ENCODE peak calls at places on chromosomes 3 and 15, in four cellular contexts. One of them, this sample, is unnamed.

GRCh38 chr15:42724276-42724675 is 12.7 kb downstream of the CDAN1 start:
- DNase-seq in tibial artery: no peak
- DNase-seq in natural killer cell: no peak
- DNase-seq in astrocyte of the spinal cord: no peak
- DNase-seq in this sample: no peak

GRCh38 chr15:26355671-26356070 is 417.2 kb downstream of the GABRB3 start:
- DNase-seq in tibial artery: no peak
- DNase-seq in natural killer cell: no peak
- DNase-seq in astrocyte of the spinal cord: no peak
- DNase-seq in this sample: no peak

GRCh38 chr3:18559323-18559972 is 134.3 kb upstream of the SATB1 start:
- DNase-seq in natural killer cell: no peak
- DNase-seq in tibial artery: no peak
- DNase-seq in astrocyte of the spinal cord: peak; percentile 20
- DNase-seq in this sample: peak; percentile 10

GRCh38 chr3:35665390-35666055 is 26.2 kb downstream of the ARPP21 start:
- DNase-seq in astrocyte of the spinal cord: peak; percentile 61
- DNase-seq in natural killer cell: no peak
- DNase-seq in tibial artery: no peak
- DNase-seq in this sample: no peak

GRCh38 chr3:10160925-10161324 is 3.8 kb upstream of the IRAK2 start:
- DNase-seq in natural killer cell: no peak
- DNase-seq in astrocyte of the spinal cord: no peak
- DNase-seq in tibial artery: no peak
- DNase-seq in this sample: no peak

GRCh38 chr3:16357698-16358097 is 92.7 kb downstream of the OXNAD1 start:
- DNase-seq in tibial artery: no peak
- DNase-seq in natural killer cell: no peak
- DNase-seq in astrocyte of the spinal cord: peak; percentile 29
- DNase-seq in this sample: no peak

GRCh38 chr15:90095521-90095959 is 6.7 kb downstream of the IDH2 start:
- DNase-seq in astrocyte of the spinal cord: no peak
- DNase-seq in tibial artery: no peak
- DNase-seq in natural killer cell: no peak
- DNase-seq in this sample: no peak

GRCh38 chr3:38985581-38985980 is 66.2 kb downstream of the SCN11A start:
- DNase-seq in astrocyte of the spinal cord: peak; percentile 64
- DNase-seq in tibial artery: no peak
- DNase-seq in natural killer cell: no peak
- DNase-seq in this sample: no peak

GRCh38 chr15:73323374-73323955 is 45.3 kb downstream of the HCN4 start:
- DNase-seq in astrocyte of the spinal cord: no peak
- DNase-seq in tibial artery: no peak
- DNase-seq in natural killer cell: no peak
- DNase-seq in this sample: no peak

GRCh38 chr3:69385723-69386483 is at the start of gene FRMD4B:
- DNase-seq in astrocyte of the spinal cord: peak; percentile 29
- DNase-seq in tibial artery: peak; percentile 70
- DNase-seq in natural killer cell: peak; percentile 26
- DNase-seq in this sample: peak; percentile 34

GRCh38 chr3:151460774-151461450 is at the start of gene IGSF10:
- DNase-seq in tibial artery: no peak
- DNase-seq in natural killer cell: no peak
- DNase-seq in astrocyte of the spinal cord: no peak
- DNase-seq in this sample: no peak

GRCh38 chr3:4714045-4714444 is 220.9 kb downstream of the ITPR1 start:
- DNase-seq in astrocyte of the spinal cord: no peak
- DNase-seq in natural killer cell: no peak
- DNase-seq in tibial artery: no peak
- DNase-seq in this sample: no peak

GRCh38 chr15:31561156-31561555 is 234.5 kb downstream of the KLF13 start:
- DNase-seq in natural killer cell: no peak
- DNase-seq in tibial artery: no peak
- DNase-seq in astrocyte of the spinal cord: no peak
- DNase-seq in this sample: no peak

GRCh38 chr15:91472316-91472756 is 372.3 kb downstream of the SV2B start:
- DNase-seq in tibial artery: no peak
- DNase-seq in natural killer cell: no peak
- DNase-seq in astrocyte of the spinal cord: no peak
- DNase-seq in this sample: no peak

GRCh38 chr3:89043406-89043947 is 63.9 kb upstream of the EPHA3 start:
- DNase-seq in natural killer cell: no peak
- DNase-seq in astrocyte of the spinal cord: no peak
- DNase-seq in tibial artery: no peak
- DNase-seq in this sample: no peak

GRCh38 chr3:89046661-89047060 is 60.8 kb upstream of the EPHA3 start:
- DNase-seq in natural killer cell: no peak
- DNase-seq in astrocyte of the spinal cord: no peak
- DNase-seq in tibial artery: no peak
- DNase-seq in this sample: no peak

GRCh38 chr3:89049119-89049518 is 58.3 kb upstream of the EPHA3 start:
- DNase-seq in tibial artery: no peak
- DNase-seq in natural killer cell: no peak
- DNase-seq in astrocyte of the spinal cord: no peak
- DNase-seq in this sample: no peak
- TF ChIP-seq CTCF in tibial artery: no peak
- TF ChIP-seq CTCF in natural killer cell: no peak
- TF ChIP-seq CTCF in astrocyte of the spinal cord: peak; percentile 22
- TF ChIP-seq CTCF in this sample: peak; percentile 47

GRCh38 chr3:37554364-37554763 is 307.3 kb upstream of the CTDSPL start:
- DNase-seq in natural killer cell: no peak
- DNase-seq in tibial artery: no peak
- DNase-seq in astrocyte of the spinal cord: no peak
- DNase-seq in this sample: no peak
- TF ChIP-seq CTCF in natural killer cell: no peak
- TF ChIP-seq CTCF in tibial artery: no peak
- TF ChIP-seq CTCF in astrocyte of the spinal cord: no peak
- TF ChIP-seq CTCF in this sample: peak; percentile 19

GRCh38 chr3:71956716-71957115 is 171.8 kb upstream of the PROK2 start:
- DNase-seq in tibial artery: no peak
- DNase-seq in natural killer cell: no peak
- DNase-seq in astrocyte of the spinal cord: no peak
- DNase-seq in this sample: no peak
- TF ChIP-seq CTCF in tibial artery: no peak
- TF ChIP-seq CTCF in natural killer cell: no peak
- TF ChIP-seq CTCF in astrocyte of the spinal cord: no peak
- TF ChIP-seq CTCF in this sample: no peak

DNA sequence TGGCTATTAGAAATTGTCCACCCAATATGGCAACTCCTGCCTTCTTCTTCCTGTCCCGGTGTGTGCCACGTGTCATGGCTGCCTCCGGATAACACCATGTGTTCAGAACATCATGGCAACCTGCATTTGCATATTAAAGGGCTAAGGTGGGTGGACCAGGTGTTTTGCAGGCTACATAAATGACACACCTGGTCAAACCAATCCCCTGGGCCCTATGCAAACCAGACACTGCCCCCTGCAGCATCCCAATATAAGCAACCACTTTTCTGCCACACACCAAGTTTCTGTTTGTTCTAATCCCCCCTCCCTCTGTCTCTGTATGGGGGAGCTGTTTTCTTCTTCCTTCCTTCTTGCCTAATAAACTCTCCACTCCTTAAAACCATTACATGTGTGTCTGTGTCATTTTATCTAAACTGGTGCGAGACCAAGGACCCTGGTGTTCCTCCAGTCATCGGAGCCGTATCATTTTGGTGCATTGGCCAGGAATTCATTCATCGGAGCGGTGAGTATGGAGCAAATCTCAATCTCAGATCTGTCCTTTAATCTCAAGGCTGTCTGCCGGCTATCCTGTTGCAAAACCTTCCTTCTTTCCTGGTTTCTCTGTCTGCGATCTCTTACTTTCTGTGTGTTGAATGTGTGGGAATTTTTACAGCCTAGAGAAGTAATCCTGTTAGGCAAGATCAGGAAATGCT is 44.5 kb downstream of the NCEH1 start:
- DNase-seq in tibial artery: no peak
- DNase-seq in natural killer cell: no peak
- DNase-seq in astrocyte of the spinal cord: no peak
- DNase-seq in this sample: no peak
- TF ChIP-seq CTCF in tibial artery: no peak
- TF ChIP-seq CTCF in natural killer cell: no peak
- TF ChIP-seq CTCF in astrocyte of the spinal cord: peak; percentile 45
- TF ChIP-seq CTCF in this sample: no peak

GRCh38 chr3:43206632-43207031 is 79.7 kb upstream of the SNRK start:
- DNase-seq in tibial artery: no peak
- DNase-seq in astrocyte of the spinal cord: no peak
- DNase-seq in natural killer cell: no peak
- DNase-seq in this sample: no peak
- TF ChIP-seq CTCF in tibial artery: no peak
- TF ChIP-seq CTCF in astrocyte of the spinal cord: peak; percentile 2
- TF ChIP-seq CTCF in natural killer cell: no peak
- TF ChIP-seq CTCF in this sample: no peak

GRCh38 chr3:176814252-176814651 is 383.0 kb downstream of the TBL1XR1 start:
- DNase-seq in astrocyte of the spinal cord: peak; percentile 51
- DNase-seq in natural killer cell: no peak
- DNase-seq in tibial artery: peak; percentile 21
- DNase-seq in this sample: peak; percentile 41
- TF ChIP-seq CTCF in astrocyte of the spinal cord: peak; percentile 80
- TF ChIP-seq CTCF in natural killer cell: no peak
- TF ChIP-seq CTCF in tibial artery: no peak
- TF ChIP-seq CTCF in this sample: peak; percentile 67

DNA sequence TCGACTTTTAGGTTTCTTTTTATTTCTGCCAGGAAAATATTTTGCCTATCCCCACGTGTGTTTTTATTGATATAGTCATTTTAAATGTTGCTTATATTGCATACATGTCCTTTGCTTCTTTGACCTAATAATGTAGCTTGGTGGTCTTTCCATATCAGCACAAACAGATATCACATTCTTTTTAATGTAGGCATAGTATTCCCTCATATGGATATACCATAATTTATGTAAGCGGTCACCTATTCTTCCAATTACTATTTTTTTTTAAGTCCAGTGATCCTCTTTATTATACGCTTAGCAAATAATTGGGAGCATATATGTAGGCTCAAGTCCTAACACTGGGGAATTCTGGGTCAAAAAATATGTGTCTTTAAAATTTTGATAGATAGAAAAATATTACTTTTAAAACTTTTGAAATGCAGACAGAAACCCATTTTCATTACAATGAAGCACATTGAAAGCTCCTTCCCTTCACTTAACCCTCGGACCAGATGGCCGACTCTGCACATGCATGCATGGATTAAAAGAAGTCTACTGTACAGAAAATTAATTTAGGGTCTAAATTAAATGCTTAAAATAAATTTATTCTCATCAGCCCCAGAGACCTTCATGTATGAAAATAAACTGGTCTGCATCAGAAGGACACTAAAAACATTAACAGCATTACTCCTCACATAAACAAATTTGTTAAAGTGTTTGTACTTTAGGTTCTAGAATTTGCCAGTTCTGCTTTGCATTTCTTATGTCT is 90.5 kb upstream of the LIMD1 start:
- DNase-seq in natural killer cell: no peak
- DNase-seq in tibial artery: no peak
- DNase-seq in astrocyte of the spinal cord: no peak
- DNase-seq in this sample: no peak
- TF ChIP-seq CTCF in natural killer cell: no peak
- TF ChIP-seq CTCF in tibial artery: no peak
- TF ChIP-seq CTCF in astrocyte of the spinal cord: no peak
- TF ChIP-seq CTCF in this sample: no peak

GRCh38 chr3:82410366-82410765 is 648.9 kb upstream of the GBE1 start:
- DNase-seq in tibial artery: no peak
- DNase-seq in natural killer cell: no peak
- DNase-seq in astrocyte of the spinal cord: no peak
- DNase-seq in this sample: no peak
- TF ChIP-seq CTCF in tibial artery: no peak
- TF ChIP-seq CTCF in natural killer cell: no peak
- TF ChIP-seq CTCF in astrocyte of the spinal cord: no peak
- TF ChIP-seq CTCF in this sample: no peak

DNA sequence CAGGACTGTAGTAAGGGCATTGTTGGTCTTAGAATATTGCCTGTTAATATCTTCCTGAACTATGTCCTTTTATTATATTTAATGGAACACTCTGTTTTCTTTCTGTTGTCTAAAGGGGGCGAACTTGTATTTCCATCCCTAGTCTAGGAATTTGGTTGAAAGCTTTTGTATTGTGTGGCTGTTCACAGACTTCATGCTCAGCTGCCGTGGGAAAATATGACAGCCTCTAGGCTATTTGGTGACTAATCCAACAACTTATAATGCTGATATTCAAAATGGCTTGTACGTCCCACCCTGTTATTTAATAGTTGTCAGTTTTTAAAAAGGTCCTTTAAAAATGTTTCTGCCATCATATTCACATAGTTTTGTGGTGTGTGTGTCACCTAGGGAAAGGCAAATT is 202.6 kb downstream of the KLHL25 start:
- DNase-seq in natural killer cell: no peak
- DNase-seq in tibial artery: no peak
- DNase-seq in astrocyte of the spinal cord: peak; percentile 86
- DNase-seq in this sample: no peak
- TF ChIP-seq CTCF in natural killer cell: no peak
- TF ChIP-seq CTCF in tibial artery: no peak
- TF ChIP-seq CTCF in astrocyte of the spinal cord: peak; percentile 28
- TF ChIP-seq CTCF in this sample: peak; percentile 9